ENCODE peak calls at places on chromosomes 2 and 18, in eight cellular contexts. C, U, G, K, N, Z, Y and L are unnamed samples.

GRCh38 chr2:176961759-176962158 is 250.8 kb upstream of the HNRNPA3 start:
- DNase-seq in C (no peak), U (no peak), N (no peak), Z (no peak), Y (no peak), K (no peak), G (no peak), L (no peak)

GRCh38 chr2:234681206-234681605 is 184.3 kb upstream of the ARL4C start:
- DNase-seq in K (no peak), U (no peak), G (no peak), N (peak; percentile 71), C (no peak), Z (no peak), Y (no peak), L (no peak)

GRCh38 chr18:44564922-44565321 is 115.8 kb upstream of the SETBP1 start:
- DNase-seq in Y (no peak), N (peak; percentile 76), G (no peak), K (peak; percentile 19), Z (no peak), C (no peak), U (no peak), L (no peak)

GRCh38 chr2:88114821-88115220 is 13.0 kb downstream of the FABP1 start:
- DNase-seq in C (no peak), Z (no peak), U (no peak), K (peak; percentile 2), N (no peak), Y (no peak), G (no peak), L (no peak)

GRCh38 chr18:45825258-45825744 is at the start of gene SIGLEC15:
- DNase-seq in K (no peak), C (no peak), U (peak; percentile 70), Z (no peak), G (no peak), Y (no peak), N (no peak), L (no peak)

GRCh38 chr2:132390076-132390475 is 26.5 kb upstream of the GPR39 start:
- DNase-seq in Z (no peak), C (no peak), Y (no peak), G (no peak), K (no peak), N (no peak), U (no peak), L (no peak)

GRCh38 chr2:159230145-159230877 is 56.2 kb downstream of the WDSUB1 start:
- DNase-seq in U (no peak), Z (no peak), C (no peak), K (no peak), N (no peak), Y (no peak), G (no peak), L (no peak)

GRCh38 chr2:217857624-217858506 is 144.9 kb downstream of the TNS1 start:
- DNase-seq in K (no peak), G (no peak), U (peak; percentile 66), C (no peak), N (no peak), Z (no peak), Y (peak; percentile 90), L (no peak)

GRCh38 chr18:13258792-13259385 is 40.3 kb downstream of the LDLRAD4 start:
- DNase-seq in C (no peak), Z (no peak), G (no peak), N (no peak), Y (no peak), K (no peak), U (no peak), L (no peak)

GRCh38 chr2:98020992-98021713 is 25.4 kb upstream of the TMEM131 start:
- DNase-seq in U (no peak), G (no peak), Y (no peak), N (no peak), K (no peak), Z (no peak), C (no peak), L (no peak)

GRCh38 chr18:47120428-47120827 is 29.9 kb downstream of the HDHD2 start:
- DNase-seq in Y (no peak), C (no peak), K (no peak), Z (no peak), U (no peak), N (peak; percentile 30), G (no peak), L (no peak)

GRCh38 chr2:62461017-62461553 is 44.9 kb downstream of the TMEM17 start:
- DNase-seq in K (no peak), U (no peak), Y (no peak), N (no peak), G (no peak), Z (no peak), C (no peak), L (no peak)

GRCh38 chr2:211899871-211900482 is 638.6 kb downstream of the ERBB4 start:
- DNase-seq in N (no peak), C (no peak), K (no peak), G (no peak), Z (no peak), Y (no peak), U (no peak), L (no peak)

GRCh38 chr2:30979822-30980245 is 158.4 kb downstream of the GALNT14 start:
- DNase-seq in Y (peak; percentile 17), Z (no peak), G (peak; percentile 46), K (peak; percentile 20), N (peak; percentile 33), C (no peak), U (no peak), L (no peak)

GRCh38 chr2:24521162-24521857 is 30.3 kb downstream of the NCOA1 start:
- DNase-seq in N (no peak), K (no peak), U (no peak), G (no peak), Z (no peak), C (no peak), Y (no peak), L (no peak)

GRCh38 chr2:77484026-77484425 is 38.1 kb downstream of the LRRTM4 start:
- DNase-seq in G (no peak), Y (no peak), N (no peak), U (no peak), Z (peak; percentile 18), C (no peak), K (no peak), L (no peak)

GRCh38 chr2:77487074-77487803 is 34.9 kb downstream of the LRRTM4 start:
- DNase-seq in K (no peak), Y (no peak), C (no peak), Z (no peak), N (no peak), G (no peak), U (peak; percentile 71), L (no peak)

DNA sequence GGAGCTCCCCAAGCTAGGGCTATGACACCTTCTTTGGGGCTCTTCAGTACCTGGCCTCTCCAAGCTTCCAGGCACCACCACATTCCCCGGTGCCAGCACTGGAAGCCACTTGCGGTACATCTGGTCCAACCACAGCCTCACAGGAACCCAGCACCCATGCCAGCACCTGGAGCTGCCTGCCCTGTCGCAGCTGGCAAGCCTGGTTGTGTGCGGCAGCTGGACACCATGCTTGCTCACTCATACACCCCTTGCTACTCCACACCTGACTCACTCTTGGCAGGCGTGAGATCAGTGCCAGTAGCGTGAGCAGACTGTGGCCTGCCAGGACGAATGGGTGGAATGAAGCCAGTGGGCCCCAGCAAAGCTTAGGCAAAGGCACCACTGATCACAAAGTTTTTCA is 34.0 kb downstream of the LRRTM4 start:
- DNase-seq in N (no peak), C (no peak), U (peak; percentile 56), K (no peak), Y (no peak), G (no peak), Z (no peak), L (no peak)
- TF ChIP-seq CTCF in N (no peak), C (no peak), U (no peak), K (no peak), Y (no peak), G (no peak), Z (no peak), L (no peak)

GRCh38 chr2:205770557-205770956 is 88.3 kb downstream of the NRP2 start:
- DNase-seq in G (no peak), Z (no peak), C (no peak), N (no peak), U (no peak), K (peak; percentile 45), Y (no peak), L (no peak)

GRCh38 chr2:205771063-205771462 is 88.8 kb downstream of the NRP2 start:
- DNase-seq in G (no peak), Y (no peak), Z (no peak), U (no peak), C (no peak), K (peak; percentile 87), N (peak; percentile 52), L (no peak)

GRCh38 chr2:205768815-205769493 is 86.7 kb downstream of the NRP2 start:
- DNase-seq in K (peak; percentile 64), Y (no peak), N (peak; percentile 60), Z (no peak), U (no peak), C (no peak), G (no peak), L (no peak)

GRCh38 chr2:205769494-205769848 is 87.2 kb downstream of the NRP2 start:
- DNase-seq in Y (no peak), G (no peak), U (no peak), Z (no peak), K (peak; percentile 94), C (no peak), N (peak; percentile 95), L (no peak)

DNA sequence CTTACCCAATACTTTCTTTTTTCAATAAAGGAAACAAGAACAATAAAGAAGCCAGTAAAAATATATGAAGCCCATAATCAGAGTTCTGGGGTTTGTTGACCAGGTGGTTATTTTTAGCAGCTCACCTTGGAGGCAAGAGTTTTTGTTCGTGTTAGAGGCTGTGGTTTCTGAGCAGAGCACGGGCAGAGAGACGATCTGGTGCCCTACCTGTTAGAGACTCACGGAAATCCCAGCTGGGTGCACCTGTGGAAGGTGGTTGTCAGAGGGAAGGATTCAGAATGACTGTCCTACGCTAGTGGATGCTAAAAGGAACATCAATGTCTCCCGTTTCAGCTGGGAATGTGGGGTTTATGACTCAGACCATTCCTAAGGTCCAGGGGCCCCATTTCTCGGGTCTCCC is 87.6 kb downstream of the NRP2 start:
- DNase-seq in G (no peak), C (no peak), N (peak; percentile 27), Y (no peak), U (no peak), Z (peak; percentile 79), K (no peak), L (no peak)
- H3K27ac ChIP-seq in G (peak overlapping the region; percentile 57), C (peak overlapping the region; percentile 34), N (peak overlapping the region; percentile 80), Y (no peak overlapping the region), U (no peak overlapping the region), Z (peak overlapping the region; percentile 6), K (no peak overlapping the region), L (peak overlapping the region; percentile 45)

DNA sequence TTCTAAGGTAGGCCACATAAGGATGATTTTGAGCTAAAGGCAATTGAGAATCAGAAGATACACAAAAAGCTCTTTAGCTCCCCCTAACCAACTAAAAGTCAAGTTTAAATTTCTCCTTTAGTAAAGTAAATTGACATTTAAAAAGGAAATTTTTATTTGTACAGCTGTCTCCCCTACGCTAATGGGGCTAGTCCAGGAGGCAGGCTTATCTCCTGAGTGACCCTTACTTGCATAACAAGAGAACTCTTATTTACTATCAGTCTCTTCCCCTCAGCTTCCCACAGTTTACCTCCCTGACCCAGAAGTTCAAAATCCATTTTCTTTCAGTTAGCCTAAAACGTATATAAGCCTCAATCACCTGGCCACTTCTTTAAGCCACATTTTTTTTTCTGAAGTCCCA is 1002.8 kb upstream of the NRXN1 start:
- DNase-seq in G (no peak), K (peak; percentile 8), U (no peak), N (no peak), C (no peak), Z (no peak), Y (no peak), L (no peak)
- TF ChIP-seq CTCF in G (no peak), K (no peak), U (no peak), N (no peak), C (no peak), Z (no peak), Y (no peak), L (no peak)

GRCh38 chr2:112867701-112868631 is 31.4 kb upstream of the IL1B start:
- DNase-seq in Y (no peak), K (no peak), G (no peak), N (no peak), U (no peak), C (no peak), Z (no peak), L (no peak)
- H3K27ac ChIP-seq in Y (no peak overlapping the region), K (no peak overlapping the region), G (no peak overlapping the region), N (no peak overlapping the region), U (no peak overlapping the region), C (no peak overlapping the region), Z (no peak overlapping the region), L (no peak overlapping the region)